ENCODE peak calls at places on chromosomes 5 and 9, in eight cellular contexts. L, D, H, K, X, G, P and M are unnamed samples.

GRCh38 chr5:152271420-152271819 is 133.7 kb downstream of the NMUR2 start:
- ATAC-seq in H (no peak), G (no peak), P (no peak), K (peak), D (no peak), L (no peak), X (no peak), M (no peak)

GRCh38 chr9:72978724-72979123 is 25.9 kb upstream of the ALDH1A1 start:
- ATAC-seq in X (no peak), H (no peak), D (no peak), P (no peak), G (peak), K (no peak), L (no peak), M (no peak)

GRCh38 chr5:172173771-172174170 is 14.3 kb downstream of the STK10 start:
- ATAC-seq in X (peak), P (peak), G (no peak), L (no peak), D (peak), H (peak), K (no peak), M (no peak)

GRCh38 chr9:36864491-36865410 is 169.3 kb downstream of the PAX5 start:
- ATAC-seq in G (no peak), H (no peak), L (no peak), X (no peak), K (no peak), D (no peak), P (no peak), M (no peak)

GRCh38 chr5:158436271-158437065 is 577.5 kb upstream of the CLINT1 start:
- ATAC-seq in K (no peak), L (no peak), H (no peak), P (no peak), X (no peak), D (no peak), G (no peak), M (no peak)

GRCh38 chr5:72561407-72561972 is 54.3 kb upstream of the ZNF366 start:
- ATAC-seq in L (no peak), D (no peak), P (no peak), G (no peak), H (no peak), K (no peak), X (no peak), M (no peak)

GRCh38 chr9:77911928-77912327 is 119.7 kb downstream of the GNAQ start:
- ATAC-seq in H (no peak), L (no peak), X (no peak), D (no peak), G (no peak), P (no peak), K (no peak), M (no peak)

GRCh38 chr9:105138306-105138801 is 106.1 kb upstream of the SLC44A1 start:
- ATAC-seq in D (peak), G (no peak), H (peak), L (no peak), X (no peak), K (peak), P (no peak), M (no peak)

GRCh38 chr5:150778103-150778516 is 447 bp upstream of the SMIM3 start:
- ATAC-seq in D (no peak), G (peak), H (peak), K (peak), X (no peak), L (no peak), P (no peak), M (no peak)

GRCh38 chr9:81825831-81826540 is 102.2 kb upstream of the SPATA31D4 start:
- ATAC-seq in G (no peak), X (no peak), H (no peak), K (no peak), D (no peak), L (no peak), P (no peak), M (no peak)

GRCh38 chr5:142779163-142779562 is 9.0 kb downstream of the ARHGAP26 start:
- ATAC-seq in G (no peak), P (no peak), D (no peak), K (peak), L (no peak), H (no peak), X (no peak), M (no peak)

GRCh38 chr5:91266184-91266705 is 116.9 kb downstream of the ARRDC3 start:
- ATAC-seq in D (peak), P (no peak), L (peak), H (no peak), X (peak), G (no peak), K (peak), M (peak)

GRCh38 chr5:170336065-170336464 is 38.5 kb upstream of the LCP2 start:
- ATAC-seq in G (no peak), L (no peak), D (no peak), H (no peak), X (no peak), P (no peak), K (no peak), M (no peak)

GRCh38 chr5:123578390-123578789 is 66.4 kb downstream of the CSNK1G3 start:
- ATAC-seq in K (no peak), P (no peak), D (no peak), L (no peak), H (no peak), X (no peak), G (no peak), M (no peak)

GRCh38 chr5:57166250-57166649 is 7.6 kb upstream of the GPBP1 start:
- ATAC-seq in L (no peak), P (peak), X (no peak), H (peak), G (no peak), D (no peak), K (no peak), M (no peak)

GRCh38 chr9:36625006-36625600 is 52.4 kb downstream of the MELK start:
- ATAC-seq in X (no peak), H (peak), L (peak), D (no peak), K (peak), P (no peak), G (peak), M (peak)

GRCh38 chr9:124098141-124098905 is 86.8 kb downstream of the LHX2 start:
- ATAC-seq in D (no peak), P (no peak), L (no peak), K (no peak), H (no peak), X (no peak), G (no peak), M (no peak)

GRCh38 chr5:176901260-176902101 is 2.3 kb upstream of the HK3 start:
- ATAC-seq in P (no peak), L (no peak), G (no peak), K (no peak), H (no peak), D (no peak), X (no peak), M (no peak)

GRCh38 chr5:126251024-126251423 is 172.2 kb upstream of the GRAMD2B start:
- ATAC-seq in L (no peak), X (no peak), G (no peak), D (no peak), P (no peak), K (no peak), H (no peak), M (no peak)

GRCh38 chr5:78650562-78650930 is 2.0 kb upstream of the LHFPL2 start:
- ATAC-seq in G (no peak), L (no peak), P (no peak), H (no peak), K (no peak), X (no peak), D (no peak), M (no peak)

GRCh38 chr5:174229640-174230350 is 184.3 kb downstream of the NSG2 start:
- ATAC-seq in P (no peak), D (no peak), L (no peak), K (peak), H (no peak), G (no peak), X (no peak), M (no peak)

GRCh38 chr5:107542428-107542827 is 128.3 kb downstream of the EFNA5 start:
- ATAC-seq in K (peak), L (peak), D (no peak), X (no peak), P (no peak), G (peak), H (peak), M (peak)

GRCh38 chr5:89451263-89451662 is 568.3 kb upstream of the MEF2C start:
- ATAC-seq in L (no peak), P (no peak), X (no peak), H (no peak), D (no peak), G (no peak), K (no peak), M (no peak)

GRCh38 chr9:119432428-119432827 is 63.2 kb upstream of the BRINP1 start:
- ATAC-seq in H (no peak), X (no peak), L (no peak), K (no peak), D (no peak), G (no peak), P (no peak), M (no peak)

GRCh38 chr5:94689871-94690270 is 71.4 kb downstream of the SLF1 start:
- ATAC-seq in H (no peak), K (no peak), G (no peak), X (no peak), L (no peak), P (no peak), D (no peak), M (no peak)

GRCh38 chr5:66171349-66172344 is 27.5 kb downstream of the SREK1 start:
- ATAC-seq in L (no peak), D (peak), G (no peak), K (peak), H (peak), X (peak), P (peak), M (no peak)

GRCh38 chr9:92714016-92714415 is 44.1 kb upstream of the IPPK start:
- ATAC-seq in D (no peak), H (no peak), X (no peak), P (no peak), L (no peak), G (no peak), K (no peak), M (no peak)

GRCh38 chr5:135229679-135230132 is 169.3 kb downstream of the MACROH2A1 start:
- ATAC-seq in L (no peak), P (no peak), K (no peak), D (no peak), G (no peak), X (no peak), H (no peak), M (no peak)

GRCh38 chr9:88922091-88922490 is 69.2 kb upstream of the S1PR3 start:
- ATAC-seq in K (no peak), G (no peak), X (peak), P (peak), H (no peak), L (no peak), D (peak), M (no peak)

GRCh38 chr5:171369056-171369455 is 18.6 kb upstream of the NPM1 start:
- ATAC-seq in G (no peak), X (no peak), K (no peak), D (no peak), L (no peak), H (no peak), P (no peak), M (no peak)

GRCh38 chr5:103424453-103425205 is 138.0 kb downstream of the NUDT12 start:
- ATAC-seq in H (peak), P (no peak), G (no peak), L (no peak), D (no peak), K (no peak), X (no peak), M (no peak)

GRCh38 chr5:116023619-116024018 is 8.7 kb upstream of the ARL14EPL start:
- ATAC-seq in G (no peak), K (no peak), D (no peak), X (no peak), P (no peak), L (no peak), H (no peak), M (no peak)
- TF ChIP-seq CTCF in G (no peak), K (no peak), D (no peak), X (no peak), P (no peak), L (no peak), H (no peak), M (no peak)

DNA sequence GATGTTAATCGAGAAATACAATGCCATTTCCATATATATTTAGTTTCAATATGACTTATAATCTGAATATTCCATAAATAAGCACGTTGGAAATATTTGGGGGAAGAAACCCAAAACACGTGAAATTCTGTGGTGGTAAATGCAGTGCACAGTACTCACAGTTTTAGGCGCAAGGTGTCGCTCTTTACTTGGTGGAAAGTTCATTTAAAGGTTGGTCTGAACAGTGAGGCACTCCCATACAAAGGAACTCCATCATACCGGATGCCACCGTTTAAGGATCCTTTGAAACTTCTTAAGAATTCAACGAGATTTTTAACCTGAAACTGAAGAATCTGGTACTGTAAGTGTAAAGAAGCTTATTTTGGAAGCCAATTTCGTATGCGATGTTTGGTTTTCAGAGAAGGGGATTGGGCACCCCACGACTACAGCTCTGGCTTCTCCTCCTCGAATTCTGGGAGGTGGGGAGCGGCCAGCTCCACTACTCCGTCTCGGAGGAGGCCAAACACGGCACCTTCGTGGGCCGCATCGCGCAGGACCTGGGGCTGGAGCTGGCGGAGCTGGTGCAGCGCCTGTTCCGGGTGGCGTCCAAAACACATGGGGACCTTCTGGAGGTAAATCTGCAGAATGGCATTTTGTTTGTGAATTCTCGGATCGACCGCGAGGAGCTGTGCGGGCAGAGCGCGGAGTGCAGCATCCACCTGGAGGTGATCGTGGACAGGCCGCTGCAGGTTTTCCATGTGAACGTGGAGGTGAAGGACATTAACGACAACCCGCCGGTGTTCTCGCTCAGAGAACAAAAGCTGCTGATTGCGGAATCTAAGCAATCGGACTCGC is at the start of gene PCDHA11:
- ATAC-seq in D (no peak), H (no peak), K (no peak), P (no peak), X (no peak), L (no peak), G (no peak), M (no peak)
- TF ChIP-seq CTCF in D (no peak), H (no peak), K (no peak), P (no peak), X (no peak), L (no peak), G (no peak), M (no peak)

DNA sequence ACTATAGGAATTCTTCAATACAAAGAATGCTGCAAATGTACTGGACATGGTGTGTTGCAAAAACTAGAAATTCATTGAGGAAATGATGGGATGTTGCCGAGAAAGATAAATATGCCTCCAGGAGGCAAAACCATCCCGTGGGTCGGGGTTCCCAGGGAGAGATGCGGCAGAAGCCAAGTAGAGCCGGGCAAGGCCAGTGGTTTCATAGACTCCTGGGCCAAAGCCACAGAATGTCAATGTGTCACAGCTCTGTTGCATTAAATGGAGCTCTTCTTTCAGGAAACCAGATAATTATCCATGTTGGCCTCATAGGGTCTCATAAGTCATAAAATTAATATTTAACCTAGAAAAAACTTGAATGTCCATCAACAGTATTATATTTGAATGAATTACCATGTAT is 419.5 kb upstream of the CDH10 start:
- ATAC-seq in L (no peak), D (no peak), H (no peak), G (no peak), P (no peak), K (no peak), X (no peak), M (no peak)
- TF ChIP-seq CTCF in L (no peak), D (no peak), H (no peak), G (no peak), P (no peak), K (no peak), X (no peak), M (no peak)

DNA sequence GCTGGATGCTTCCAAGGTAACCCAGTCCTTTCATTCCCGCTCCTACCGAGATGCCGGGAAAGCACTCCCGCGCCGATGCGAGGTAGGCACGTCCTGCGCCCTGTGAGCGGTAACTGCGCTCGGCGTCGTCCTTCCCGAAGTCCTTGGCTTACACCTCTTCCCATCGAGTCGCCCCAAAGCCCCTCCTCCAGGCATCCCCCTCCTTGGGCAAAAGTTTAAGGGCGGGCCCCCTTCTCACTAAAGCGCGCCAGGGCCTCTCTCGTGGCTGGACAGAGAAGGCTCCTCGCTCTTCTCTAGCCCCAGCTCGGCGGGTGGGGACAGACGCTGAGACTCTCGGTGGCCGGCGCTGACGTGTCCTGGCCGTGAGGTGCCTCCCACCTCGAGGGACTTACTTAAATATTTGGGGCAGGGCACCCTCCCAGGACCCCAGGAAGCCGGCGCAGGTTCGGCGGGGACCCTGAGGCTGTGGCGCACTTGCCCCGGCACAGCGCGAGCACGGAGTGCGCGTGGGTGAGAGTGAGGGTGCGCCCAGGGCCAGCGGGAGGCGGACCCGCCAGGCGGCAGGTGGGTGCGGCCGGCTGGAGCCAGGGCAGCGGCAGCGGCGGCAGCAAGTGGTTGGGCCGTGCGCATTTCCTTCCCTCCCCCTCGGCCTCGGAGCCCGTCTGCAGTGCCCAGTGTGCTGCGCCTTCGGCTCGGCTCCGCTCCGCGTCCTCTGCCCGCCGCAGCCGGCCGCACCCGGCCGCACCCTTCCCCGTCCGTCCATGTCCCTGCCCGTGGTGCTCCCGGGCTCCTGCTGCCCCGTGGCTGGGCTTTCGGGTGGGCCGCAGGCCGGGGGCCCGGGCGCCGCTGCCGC is at the start of gene ENTREP1:
- ATAC-seq in X (no peak), G (peak), D (no peak), K (peak), H (peak), P (no peak), L (peak), M (peak)
- TF ChIP-seq CTCF in X (no peak), G (no peak), D (no peak), K (no peak), H (no peak), P (no peak), L (no peak), M (peak)